ENCODE peak calls at places on chromosomes 3 and 15, in seven cellular contexts. One of them, this sample, is unnamed.

GRCh38 chr3:78878011-78878410 is 889.8 kb downstream of the ROBO1 start:
- DNase-seq in A549: no peak
- DNase-seq in sigmoid colon: no peak
- DNase-seq in right lobe of liver: no peak
- DNase-seq in stomach: no peak
- DNase-seq in tibial nerve: no peak
- DNase-seq in suprapubic skin: no peak
- DNase-seq in this sample: no peak

GRCh38 chr3:55897573-55898224 is 410.6 kb upstream of the WNT5A start:
- DNase-seq in tibial nerve: no peak
- DNase-seq in stomach: no peak
- DNase-seq in A549: peak; percentile 22
- DNase-seq in right lobe of liver: no peak
- DNase-seq in suprapubic skin: no peak
- DNase-seq in sigmoid colon: no peak
- DNase-seq in this sample: no peak

GRCh38 chr3:127323581-127323980 is 35.7 kb upstream of the PRR20G start:
- DNase-seq in right lobe of liver: no peak
- DNase-seq in stomach: no peak
- DNase-seq in A549: no peak
- DNase-seq in sigmoid colon: no peak
- DNase-seq in suprapubic skin: no peak
- DNase-seq in tibial nerve: no peak
- DNase-seq in this sample: no peak

GRCh38 chr3:71175722-71176365 is 407.7 kb downstream of the FOXP1 start:
- DNase-seq in A549: no peak
- DNase-seq in right lobe of liver: no peak
- DNase-seq in stomach: no peak
- DNase-seq in tibial nerve: no peak
- DNase-seq in suprapubic skin: no peak
- DNase-seq in sigmoid colon: no peak
- DNase-seq in this sample: no peak

GRCh38 chr15:60618206-60618605 is 139.3 kb upstream of the ICE2 start:
- DNase-seq in suprapubic skin: no peak
- DNase-seq in A549: no peak
- DNase-seq in right lobe of liver: no peak
- DNase-seq in sigmoid colon: no peak
- DNase-seq in tibial nerve: no peak
- DNase-seq in stomach: no peak
- DNase-seq in this sample: no peak

GRCh38 chr3:122918576-122919290 is 108.8 kb downstream of the SEMA5B start:
- DNase-seq in sigmoid colon: no peak
- DNase-seq in stomach: no peak
- DNase-seq in A549: no peak
- DNase-seq in tibial nerve: no peak
- DNase-seq in suprapubic skin: no peak
- DNase-seq in right lobe of liver: no peak
- DNase-seq in this sample: no peak

GRCh38 chr3:104796556-104796955 is 570.2 kb upstream of the ALCAM start:
- DNase-seq in suprapubic skin: no peak
- DNase-seq in sigmoid colon: no peak
- DNase-seq in A549: no peak
- DNase-seq in right lobe of liver: no peak
- DNase-seq in stomach: no peak
- DNase-seq in tibial nerve: no peak
- DNase-seq in this sample: no peak

GRCh38 chr3:134496481-134497071 is 10.7 kb downstream of the CEP63 start:
- DNase-seq in suprapubic skin: no peak
- DNase-seq in sigmoid colon: no peak
- DNase-seq in right lobe of liver: no peak
- DNase-seq in stomach: no peak
- DNase-seq in A549: no peak
- DNase-seq in tibial nerve: no peak
- DNase-seq in this sample: no peak

GRCh38 chr3:74443102-74443501 is 171.4 kb downstream of the CNTN3 start:
- DNase-seq in right lobe of liver: no peak
- DNase-seq in A549: no peak
- DNase-seq in tibial nerve: no peak
- DNase-seq in suprapubic skin: no peak
- DNase-seq in sigmoid colon: no peak
- DNase-seq in stomach: no peak
- DNase-seq in this sample: no peak

GRCh38 chr15:43954181-43954621 is 127.4 kb downstream of the WDR76 start:
- DNase-seq in sigmoid colon: no peak
- DNase-seq in stomach: no peak
- DNase-seq in right lobe of liver: no peak
- DNase-seq in suprapubic skin: no peak
- DNase-seq in tibial nerve: no peak
- DNase-seq in A549: no peak
- DNase-seq in this sample: no peak

GRCh38 chr3:126666600-126667528 is 11.9 kb upstream of the TXNRD3 start:
- DNase-seq in stomach: no peak
- DNase-seq in tibial nerve: no peak
- DNase-seq in A549: no peak
- DNase-seq in suprapubic skin: no peak
- DNase-seq in sigmoid colon: peak; percentile 60
- DNase-seq in right lobe of liver: no peak
- DNase-seq in this sample: no peak

GRCh38 chr3:58308728-58309127 is 2.4 kb downstream of the HTD2 start:
- DNase-seq in suprapubic skin: no peak
- DNase-seq in tibial nerve: peak; percentile 30
- DNase-seq in stomach: no peak
- DNase-seq in A549: no peak
- DNase-seq in right lobe of liver: no peak
- DNase-seq in sigmoid colon: peak; percentile 68
- DNase-seq in this sample: peak; percentile 41

GRCh38 chr3:174408310-174408709 is 450.8 kb upstream of the NAALADL2 start:
- DNase-seq in stomach: no peak
- DNase-seq in A549: peak; percentile 15
- DNase-seq in suprapubic skin: no peak
- DNase-seq in sigmoid colon: no peak
- DNase-seq in right lobe of liver: no peak
- DNase-seq in tibial nerve: no peak
- DNase-seq in this sample: no peak

GRCh38 chr3:177781686-177782161 is 584.4 kb upstream of the TBL1XR1 start:
- DNase-seq in suprapubic skin: peak; percentile 69
- DNase-seq in right lobe of liver: peak; percentile 51
- DNase-seq in tibial nerve: peak; percentile 79
- DNase-seq in sigmoid colon: peak; percentile 82
- DNase-seq in A549: no peak
- DNase-seq in stomach: no peak
- DNase-seq in this sample: peak; percentile 74

GRCh38 chr15:31304074-31304648 is 22.5 kb upstream of the KLF13 start:
- DNase-seq in stomach: no peak
- DNase-seq in right lobe of liver: peak; percentile 96
- DNase-seq in suprapubic skin: no peak
- DNase-seq in tibial nerve: no peak
- DNase-seq in sigmoid colon: peak; percentile 60
- DNase-seq in A549: no peak
- DNase-seq in this sample: no peak

GRCh38 chr3:127915115-127915936 is at the start of gene KBTBD12:
- DNase-seq in suprapubic skin: no peak
- DNase-seq in tibial nerve: no peak
- DNase-seq in sigmoid colon: peak; percentile 77
- DNase-seq in A549: no peak
- DNase-seq in right lobe of liver: no peak
- DNase-seq in stomach: peak; percentile 34
- DNase-seq in this sample: peak; percentile 55

DNA sequence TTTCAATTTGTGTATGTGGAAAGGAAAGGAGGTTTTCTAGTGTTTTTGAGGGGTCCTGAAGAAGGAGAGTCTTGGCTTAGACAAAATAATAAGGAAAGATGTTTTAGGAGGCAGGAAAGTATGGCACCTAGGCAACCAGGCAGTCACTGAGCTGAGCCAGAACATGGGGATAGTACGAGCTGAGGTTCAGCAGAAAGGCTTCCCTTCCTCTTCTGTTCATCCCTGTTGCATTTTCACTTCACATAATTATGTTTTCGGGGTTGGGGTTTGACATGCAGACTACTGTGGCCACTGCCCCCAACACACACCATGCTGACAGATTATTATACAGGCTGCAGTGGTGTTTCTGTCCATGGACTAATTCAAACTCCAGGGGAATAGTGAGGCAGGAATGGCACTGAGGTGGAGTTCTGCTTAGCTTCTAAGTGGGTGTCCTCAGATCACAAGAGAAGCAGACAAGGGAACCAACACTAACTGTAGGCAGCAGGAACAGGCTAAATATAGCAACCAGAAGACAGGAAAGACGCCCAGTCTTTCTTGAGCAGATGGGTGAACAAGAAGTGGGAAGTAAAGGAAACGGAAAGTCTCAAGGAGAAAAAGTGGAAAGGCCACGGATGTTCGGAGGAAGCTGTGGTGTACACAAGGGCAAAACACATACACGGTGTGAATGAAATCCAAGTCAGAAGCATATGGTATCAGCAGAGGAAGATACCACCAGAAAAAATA is 305.8 kb downstream of the PLCL2 start:
- DNase-seq in right lobe of liver: no peak
- DNase-seq in suprapubic skin: no peak
- DNase-seq in stomach: no peak
- DNase-seq in A549: no peak
- DNase-seq in sigmoid colon: no peak
- DNase-seq in tibial nerve: peak; percentile 12
- DNase-seq in this sample: no peak
- H3K27ac ChIP-seq in right lobe of liver: no peak overlapping the region
- H3K27ac ChIP-seq in suprapubic skin: no peak overlapping the region
- H3K27ac ChIP-seq in stomach: no peak overlapping the region
- H3K27ac ChIP-seq in A549: no peak overlapping the region
- H3K27ac ChIP-seq in sigmoid colon: no peak overlapping the region
- H3K27ac ChIP-seq in tibial nerve: no peak overlapping the region
- H3K27ac ChIP-seq in this sample: no peak overlapping the region

GRCh38 chr15:85580914-85581313 is 200.5 kb downstream of the AKAP13 start:
- DNase-seq in stomach: peak; percentile 83
- DNase-seq in suprapubic skin: no peak
- DNase-seq in right lobe of liver: no peak
- DNase-seq in tibial nerve: no peak
- DNase-seq in sigmoid colon: no peak
- DNase-seq in A549: peak; percentile 64
- DNase-seq in this sample: no peak
- TF ChIP-seq POLR2A in stomach: no peak
- TF ChIP-seq POLR2A in suprapubic skin: no peak
- TF ChIP-seq POLR2A in right lobe of liver: no peak
- TF ChIP-seq POLR2A in tibial nerve: no peak
- TF ChIP-seq POLR2A in sigmoid colon: no peak
- TF ChIP-seq POLR2A in A549: no peak
- TF ChIP-seq POLR2A in this sample: no peak

GRCh38 chr15:90562669-90563068 is 32.9 kb downstream of the CRTC3 start:
- DNase-seq in sigmoid colon: no peak
- DNase-seq in right lobe of liver: no peak
- DNase-seq in A549: no peak
- DNase-seq in stomach: no peak
- DNase-seq in tibial nerve: no peak
- DNase-seq in suprapubic skin: no peak
- DNase-seq in this sample: no peak

GRCh38 chr15:90559119-90559518 is 29.4 kb downstream of the CRTC3 start:
- DNase-seq in A549: no peak
- DNase-seq in stomach: no peak
- DNase-seq in sigmoid colon: no peak
- DNase-seq in tibial nerve: no peak
- DNase-seq in suprapubic skin: no peak
- DNase-seq in right lobe of liver: no peak
- DNase-seq in this sample: no peak

GRCh38 chr15:90560229-90560771 is 30.6 kb downstream of the CRTC3 start:
- DNase-seq in stomach: no peak
- DNase-seq in suprapubic skin: peak; percentile 76
- DNase-seq in A549: peak; percentile 55
- DNase-seq in right lobe of liver: no peak
- DNase-seq in sigmoid colon: peak; percentile 89
- DNase-seq in tibial nerve: peak; percentile 75
- DNase-seq in this sample: peak; percentile 51

GRCh38 chr15:90563460-90563859 is 33.7 kb downstream of the CRTC3 start:
- DNase-seq in tibial nerve: no peak
- DNase-seq in suprapubic skin: no peak
- DNase-seq in A549: no peak
- DNase-seq in stomach: no peak
- DNase-seq in sigmoid colon: no peak
- DNase-seq in right lobe of liver: no peak
- DNase-seq in this sample: no peak

DNA sequence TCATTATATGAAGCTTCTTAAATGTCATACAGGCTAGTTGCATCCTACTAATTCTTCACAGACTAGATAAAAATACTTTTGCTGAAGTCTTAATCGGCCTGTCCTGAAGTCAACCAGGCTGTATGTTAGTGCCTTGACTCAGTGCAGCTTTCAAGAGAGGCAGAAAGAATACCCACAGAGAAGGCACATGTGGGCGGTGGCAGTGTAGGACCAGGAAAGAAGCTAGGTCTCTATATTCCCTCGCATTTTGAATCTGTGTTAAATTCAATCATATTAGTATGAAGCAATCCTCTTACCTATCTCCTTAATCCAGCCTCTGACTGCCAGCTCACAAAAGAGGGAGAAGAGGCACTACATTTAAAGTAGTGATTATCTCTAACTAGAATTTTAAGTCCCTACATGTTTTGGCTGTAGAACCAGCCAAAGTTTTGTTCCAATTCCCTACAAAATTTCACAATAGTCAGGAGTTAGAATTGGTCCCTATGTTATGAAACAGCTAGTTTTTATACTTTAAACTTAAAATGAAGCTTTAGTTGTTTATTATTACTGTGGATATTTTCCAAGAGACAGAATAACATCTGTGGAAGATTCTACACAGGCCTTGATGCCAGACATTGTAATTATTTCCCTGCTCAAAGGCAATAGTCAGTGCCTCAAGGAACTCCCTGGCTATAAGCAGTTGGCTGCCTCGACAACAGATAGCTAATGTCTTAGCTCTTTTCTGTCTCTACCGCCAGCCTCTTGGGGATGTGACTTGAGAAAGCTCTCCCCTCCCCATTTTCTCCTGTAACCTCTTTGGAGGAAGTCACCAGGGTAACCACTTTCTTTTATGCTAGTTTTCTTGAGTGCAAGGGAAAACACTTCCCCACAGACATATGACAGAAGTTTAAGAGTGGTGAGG is 31.9 kb downstream of the CRTC3 start:
- DNase-seq in stomach: no peak
- DNase-seq in suprapubic skin: no peak
- DNase-seq in right lobe of liver: no peak
- DNase-seq in A549: no peak
- DNase-seq in tibial nerve: no peak
- DNase-seq in sigmoid colon: no peak
- DNase-seq in this sample: peak; percentile 31
- H3K4me1 ChIP-seq in stomach: peaks cover 53% of the 10 kb centered on the region
- H3K4me1 ChIP-seq in suprapubic skin: peaks cover 70% of the 10 kb centered on the region
- H3K4me1 ChIP-seq in right lobe of liver: peaks cover 73% of the 10 kb centered on the region
- H3K4me1 ChIP-seq in A549: peaks cover 48% of the 10 kb centered on the region
- H3K4me1 ChIP-seq in tibial nerve: no peaks in the 10 kb centered on the region
- H3K4me1 ChIP-seq in sigmoid colon: peaks cover 78% of the 10 kb centered on the region
- H3K4me1 ChIP-seq in this sample: peaks cover 38% of the 10 kb centered on the region

DNA sequence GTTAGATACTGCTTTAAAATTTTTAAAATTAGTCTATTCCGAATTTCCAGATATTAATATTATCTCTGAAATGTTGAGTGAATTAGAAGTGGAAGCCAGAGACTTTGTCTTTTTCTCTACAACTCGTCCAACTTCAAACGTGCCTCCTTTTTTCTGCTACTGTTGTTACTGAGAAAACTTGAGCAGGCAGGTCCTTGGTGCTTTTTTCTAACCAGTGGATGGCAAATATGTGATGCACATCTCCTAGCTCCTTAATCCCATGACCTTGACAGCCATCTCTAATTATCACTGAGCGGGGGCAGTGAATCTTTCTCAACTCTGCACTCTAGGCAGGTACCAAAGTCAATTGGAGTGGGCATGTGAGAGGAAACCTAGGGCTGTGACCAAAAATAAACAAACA is 50.7 kb downstream of the FNDC3B start:
- DNase-seq in right lobe of liver: no peak
- DNase-seq in stomach: no peak
- DNase-seq in tibial nerve: no peak
- DNase-seq in sigmoid colon: no peak
- DNase-seq in suprapubic skin: no peak
- DNase-seq in A549: no peak
- DNase-seq in this sample: no peak
- H3K27ac ChIP-seq in right lobe of liver: no peak overlapping the region
- H3K27ac ChIP-seq in stomach: no peak overlapping the region
- H3K27ac ChIP-seq in tibial nerve: no peak overlapping the region
- H3K27ac ChIP-seq in sigmoid colon: no peak overlapping the region
- H3K27ac ChIP-seq in suprapubic skin: no peak overlapping the region
- H3K27ac ChIP-seq in A549: peak overlapping the region; percentile 6
- H3K27ac ChIP-seq in this sample: no peak overlapping the region